ENCODE peak calls at places on chromosomes 6 and 20, in six cellular contexts. D, X, Y, L, P and E are unnamed samples.

GRCh38 chr6:151692216-151692615 is 115.3 kb upstream of the ESR1 start:
- DNase-seq in Y (no peak), D (no peak), L (no peak), P (no peak), X (no peak), E (peak; percentile 21)

GRCh38 chr20:47217482-47218446 is 138.7 kb downstream of the ZMYND8 start:
- DNase-seq in Y (no peak), L (no peak), P (no peak), D (no peak), X (no peak), E (no peak)

GRCh38 chr6:72132425-72132824 is 246.1 kb downstream of the RIMS1 start:
- DNase-seq in Y (no peak), X (no peak), P (no peak), D (peak; percentile 64), L (no peak), E (peak; percentile 49)

GRCh38 chr6:136037246-136037884 is 185.9 kb downstream of the PDE7B start:
- DNase-seq in L (no peak), X (no peak), Y (no peak), D (peak; percentile 12), P (no peak), E (no peak)

GRCh38 chr20:37528442-37529213 is 952 bp upstream of the BLCAP start:
- DNase-seq in Y (peak; percentile 41), L (no peak), X (no peak), P (no peak), D (peak; percentile 28), E (peak; percentile 68)

GRCh38 chr20:1490643-1491042 is 577 bp downstream of the SIRPB2 start:
- DNase-seq in D (no peak), L (no peak), X (no peak), Y (no peak), P (no peak), E (no peak)

GRCh38 chr6:130574146-130574545 is 208.3 kb downstream of the TMEM200A start:
- DNase-seq in Y (no peak), D (no peak), P (no peak), X (no peak), L (no peak), E (no peak)

GRCh38 chr20:17431621-17432364 is 99.4 kb downstream of the BFSP1 start:
- DNase-seq in Y (peak; percentile 20), L (peak; percentile 23), X (peak; percentile 39), P (peak; percentile 72), D (peak; percentile 23), E (peak; percentile 69)

DNA sequence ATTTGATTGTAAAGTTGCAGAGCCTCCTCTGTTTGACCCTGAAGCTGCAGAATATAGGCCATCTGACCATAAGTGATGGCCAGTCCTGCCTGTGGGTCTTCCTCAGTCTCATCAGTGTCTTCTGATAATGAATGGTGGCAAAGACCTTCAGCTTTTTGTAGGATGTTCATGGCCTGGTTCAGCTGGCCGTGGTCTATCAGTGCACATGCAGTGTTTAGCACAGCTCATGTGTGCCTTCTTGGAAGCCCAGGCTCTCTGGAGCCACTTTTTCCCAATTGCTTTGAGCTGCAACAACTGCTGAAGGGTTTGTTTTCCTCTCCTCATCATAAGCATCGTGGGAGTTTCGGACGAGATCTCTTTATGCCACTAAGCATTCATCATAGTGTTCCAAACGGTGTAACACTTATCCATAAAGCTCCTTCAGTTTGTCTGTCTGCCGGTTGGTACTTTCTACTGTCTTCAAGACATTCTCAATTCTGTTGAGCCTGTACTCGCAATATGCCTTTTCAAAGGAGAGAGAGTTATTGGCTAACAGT is 70.1 kb upstream of the TULP4 start:
- DNase-seq in D (no peak), L (no peak), Y (no peak), X (no peak), P (no peak), E (no peak)
- H3K9ac ChIP-seq in D (no peak overlapping the region), L (no peak overlapping the region), Y (no peak overlapping the region), X (no peak overlapping the region), P (no peak overlapping the region), E (no peak overlapping the region)

GRCh38 chr6:105080279-105080678 is 99.5 kb downstream of the POPDC3 start:
- DNase-seq in D (no peak), P (no peak), Y (no peak), X (no peak), L (no peak), E (no peak)

GRCh38 chr6:105075210-105075609 is 104.6 kb downstream of the POPDC3 start:
- DNase-seq in Y (no peak), X (no peak), L (no peak), P (no peak), D (no peak), E (no peak)

GRCh38 chr6:105072799-105073199 is 107.0 kb downstream of the POPDC3 start:
- DNase-seq in Y (peak; percentile 24), P (no peak), D (peak; percentile 60), L (no peak), X (no peak), E (peak; percentile 60)

DNA sequence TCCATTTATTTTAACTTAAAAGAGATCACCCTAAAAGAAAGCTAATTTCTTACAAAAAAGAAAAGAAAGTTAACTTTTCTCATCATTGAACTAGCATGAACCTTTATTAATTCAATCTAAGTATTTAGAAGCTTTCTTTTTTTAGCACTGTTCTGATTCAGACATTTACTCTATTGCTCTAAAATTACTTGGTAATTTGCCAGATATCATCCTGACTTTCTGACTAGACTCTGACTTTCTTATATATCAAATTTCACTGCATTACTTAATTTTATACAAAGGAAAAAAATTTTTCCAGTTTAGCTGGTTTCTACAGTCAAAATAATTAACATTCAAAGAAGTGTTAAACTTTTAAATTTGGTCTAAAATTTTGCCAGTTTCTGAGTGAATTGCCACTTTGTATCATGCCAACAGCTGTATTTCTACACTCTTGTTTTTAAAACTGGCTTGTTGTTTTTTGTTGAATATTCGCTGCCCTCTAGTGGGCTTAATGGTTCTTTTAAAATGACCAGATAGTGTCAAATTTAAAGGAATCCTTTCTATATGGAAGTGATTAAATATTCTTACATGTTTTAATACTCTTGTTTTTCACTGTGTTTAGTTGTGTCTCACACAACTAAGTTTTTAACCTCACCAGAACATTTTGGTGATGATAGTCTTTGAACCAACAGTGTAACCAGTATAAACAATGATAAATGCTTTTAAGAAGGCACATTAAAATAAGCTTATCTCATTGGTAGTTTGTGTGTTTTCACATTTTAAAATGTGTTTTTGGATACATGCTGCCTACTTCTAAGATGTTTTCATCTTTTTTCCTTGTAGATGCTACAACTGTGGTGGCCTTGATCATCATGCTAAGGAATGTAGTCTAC is 102.0 kb downstream of the POPDC3 start:
- DNase-seq in X (no peak), Y (peak; percentile 40), D (peak; percentile 32), P (peak; percentile 39), L (no peak), E (peak; percentile 78)
- H3K9ac ChIP-seq in X (no peak overlapping the region), Y (no peak overlapping the region), D (no peak overlapping the region), P (no peak overlapping the region), L (no peak overlapping the region), E (no peak overlapping the region)

GRCh38 chr6:150142304-150142656 is 564 bp upstream of the PPP1R14C start:
- DNase-seq in D (peak; percentile 92), Y (peak; percentile 50), P (no peak), L (no peak), X (peak; percentile 62), E (peak; percentile 94)
- H3K9ac ChIP-seq in D (peak overlapping the region; percentile 89), Y (no peak overlapping the region), P (no peak overlapping the region), L (no peak overlapping the region), X (no peak overlapping the region), E (peak overlapping the region; percentile 84)

DNA sequence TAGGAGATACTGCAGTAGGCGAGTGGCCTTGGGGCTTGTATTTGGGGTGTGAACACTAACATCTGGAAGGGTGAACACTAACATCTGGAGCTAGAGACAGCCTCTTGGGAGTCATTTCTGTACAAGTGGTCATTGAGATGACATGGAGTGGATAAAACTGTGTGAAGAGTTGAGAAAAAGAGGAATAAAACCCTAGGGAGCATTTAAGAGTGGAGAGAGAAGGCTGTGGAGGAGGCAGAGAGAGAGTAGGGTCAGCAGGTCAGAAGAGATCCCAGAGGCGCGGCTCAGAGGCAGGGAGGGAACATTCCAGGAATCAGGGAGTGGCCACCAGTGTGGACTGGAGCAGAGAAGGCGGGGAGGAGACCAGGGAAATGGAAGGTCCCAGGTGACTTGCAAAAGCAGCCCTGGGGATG is 202.0 kb upstream of the RNF24 start:
- DNase-seq in L (no peak), D (peak; percentile 31), Y (peak; percentile 19), P (no peak), X (peak; percentile 81), E (no peak)
- H3K9ac ChIP-seq in L (no peak overlapping the region), D (no peak overlapping the region), Y (no peak overlapping the region), P (no peak overlapping the region), X (no peak overlapping the region), E (no peak overlapping the region)

DNA sequence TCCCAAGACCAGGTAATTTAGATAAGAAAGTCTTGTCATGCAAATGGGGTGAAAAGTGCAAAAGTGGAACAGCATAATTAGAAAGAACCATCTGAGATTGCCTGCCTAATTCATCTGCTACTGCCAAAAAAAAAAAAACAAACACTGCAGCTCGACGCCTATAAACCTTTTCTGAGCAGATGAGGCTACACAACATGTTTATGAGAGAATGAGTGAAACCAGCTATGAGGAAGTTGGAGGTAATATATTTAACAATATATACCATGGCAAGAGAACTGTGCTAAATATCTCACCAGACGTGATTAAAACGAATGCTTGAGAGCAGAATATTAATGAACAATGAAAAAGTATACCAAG is 50.0 kb downstream of the LAMA4 start:
- DNase-seq in Y (no peak), D (no peak), P (no peak), L (no peak), X (no peak), E (peak; percentile 60)
- H3K9ac ChIP-seq in Y (no peak overlapping the region), D (no peak overlapping the region), P (no peak overlapping the region), L (no peak overlapping the region), X (no peak overlapping the region), E (peak overlapping the region; percentile 52)